ENCODE peak calls at places on chromosomes 6 and 20, in four cellular contexts. One of them, this sample, is unnamed.

GRCh38 chr20:45965169-45966002 is 6.6 kb downstream of the ZNF335 start:
- DNase-seq in HepG2: no peak
- DNase-seq in GM12878: no peak
- DNase-seq in K562: no peak
- DNase-seq in this sample: no peak

GRCh38 chr6:115947964-115948541 is 112.6 kb downstream of the FRK start:
- DNase-seq in GM12878: no peak
- DNase-seq in HepG2: peak
- DNase-seq in K562: no peak
- DNase-seq in this sample: no peak

GRCh38 chr20:25683050-25683449 is 13.6 kb downstream of the ZNF337 start:
- DNase-seq in K562: no peak
- DNase-seq in GM12878: no peak
- DNase-seq in HepG2: no peak
- DNase-seq in this sample: no peak

GRCh38 chr6:22001336-22002027 is 295.4 kb downstream of the PRL start:
- DNase-seq in HepG2: no peak
- DNase-seq in GM12878: no peak
- DNase-seq in K562: no peak
- DNase-seq in this sample: no peak

GRCh38 chr6:87730310-87730709 is 28.3 kb upstream of the AKIRIN2 start:
- DNase-seq in K562: no peak
- DNase-seq in HepG2: peak
- DNase-seq in GM12878: no peak
- DNase-seq in this sample: no peak

GRCh38 chr20:43798591-43799149 is 71.9 kb upstream of the GTSF1L start:
- DNase-seq in HepG2: no peak
- DNase-seq in K562: no peak
- DNase-seq in GM12878: no peak
- DNase-seq in this sample: no peak

GRCh38 chr20:6660441-6660840 is 107.0 kb upstream of the BMP2 start:
- DNase-seq in HepG2: no peak
- DNase-seq in K562: no peak
- DNase-seq in GM12878: no peak
- DNase-seq in this sample: no peak

GRCh38 chr20:24382330-24382729 is 87.1 kb upstream of the SYNDIG1 start:
- DNase-seq in HepG2: no peak
- DNase-seq in K562: no peak
- DNase-seq in GM12878: no peak
- DNase-seq in this sample: no peak

GRCh38 chr6:25872804-25873203 is 1.2 kb downstream of the SLC17A3 start:
- DNase-seq in HepG2: no peak
- DNase-seq in K562: no peak
- DNase-seq in GM12878: no peak
- DNase-seq in this sample: no peak

GRCh38 chr6:107731422-107732319 is 92.4 kb downstream of the SCML4 start:
- DNase-seq in GM12878: no peak
- DNase-seq in HepG2: no peak
- DNase-seq in K562: no peak
- DNase-seq in this sample: no peak

GRCh38 chr6:53728570-53729194 is 63.1 kb upstream of the KLHL31 start:
- DNase-seq in K562: peak
- DNase-seq in GM12878: no peak
- DNase-seq in HepG2: peak
- DNase-seq in this sample: peak

GRCh38 chr20:13270211-13270610 is 49.1 kb downstream of the ISM1 start:
- DNase-seq in GM12878: no peak
- DNase-seq in HepG2: no peak
- DNase-seq in K562: no peak
- DNase-seq in this sample: no peak

GRCh38 chr6:22925304-22925835 is 356.0 kb downstream of the HDGFL1 start:
- DNase-seq in K562: no peak
- DNase-seq in GM12878: no peak
- DNase-seq in HepG2: no peak
- DNase-seq in this sample: no peak

GRCh38 chr6:17280552-17281090 is 540 bp upstream of the RBM24 start:
- DNase-seq in HepG2: no peak
- DNase-seq in K562: no peak
- DNase-seq in GM12878: no peak
- DNase-seq in this sample: no peak

GRCh38 chr6:2036084-2037023 is 209.1 kb downstream of the GMDS start:
- DNase-seq in K562: no peak
- DNase-seq in GM12878: no peak
- DNase-seq in HepG2: no peak
- DNase-seq in this sample: no peak

GRCh38 chr6:37580164-37580955 is 80.7 kb upstream of the CCDC167 start:
- DNase-seq in GM12878: no peak
- DNase-seq in HepG2: no peak
- DNase-seq in K562: peak
- DNase-seq in this sample: no peak

GRCh38 chr6:1641391-1641790 is 31.7 kb downstream of the FOXC1 start:
- DNase-seq in K562: peak
- DNase-seq in GM12878: no peak
- DNase-seq in HepG2: no peak
- DNase-seq in this sample: no peak

GRCh38 chr20:3405696-3406358 is 1.6 kb downstream of the DNAAF9 start:
- DNase-seq in K562: no peak
- DNase-seq in GM12878: no peak
- DNase-seq in HepG2: peak
- DNase-seq in this sample: no peak

GRCh38 chr6:159169557-159170332 is 545 bp downstream of the FNDC1 start:
- DNase-seq in HepG2: no peak
- DNase-seq in K562: no peak
- DNase-seq in GM12878: no peak
- DNase-seq in this sample: peak

GRCh38 chr6:109428889-109429477 is 11.4 kb downstream of the PPIL6 start:
- DNase-seq in K562: no peak
- DNase-seq in HepG2: no peak
- DNase-seq in GM12878: no peak
- DNase-seq in this sample: no peak

GRCh38 chr20:20318318-20319161 is 49.4 kb upstream of the INSM1 start:
- DNase-seq in GM12878: no peak
- DNase-seq in K562: no peak
- DNase-seq in HepG2: no peak
- DNase-seq in this sample: no peak

GRCh38 chr20:63036266-63036665 is 29.5 kb upstream of the BHLHE23 start:
- DNase-seq in GM12878: no peak
- DNase-seq in K562: no peak
- DNase-seq in HepG2: no peak
- DNase-seq in this sample: no peak

GRCh38 chr6:163825033-163825432 is 410.5 kb downstream of the QKI start:
- DNase-seq in HepG2: no peak
- DNase-seq in GM12878: no peak
- DNase-seq in K562: no peak
- DNase-seq in this sample: no peak

GRCh38 chr6:106069478-106069877 is 16.7 kb upstream of the PRDM1 start:
- DNase-seq in HepG2: peak
- DNase-seq in GM12878: no peak
- DNase-seq in K562: no peak
- DNase-seq in this sample: no peak

GRCh38 chr20:63706027-63706695 is 1.6 kb downstream of the ARFRP1 start:
- DNase-seq in K562: peak
- DNase-seq in HepG2: no peak
- DNase-seq in GM12878: no peak
- DNase-seq in this sample: no peak

GRCh38 chr6:15205321-15205720 is 40.5 kb upstream of the JARID2 start:
- DNase-seq in K562: no peak
- DNase-seq in HepG2: no peak
- DNase-seq in GM12878: no peak
- DNase-seq in this sample: no peak

GRCh38 chr6:3876866-3877265 is 27.7 kb downstream of the FAM50B start:
- DNase-seq in GM12878: no peak
- DNase-seq in K562: no peak
- DNase-seq in HepG2: no peak
- DNase-seq in this sample: no peak

GRCh38 chr6:126716826-126717514 is 377.1 kb downstream of the CENPW start:
- DNase-seq in GM12878: no peak
- DNase-seq in HepG2: no peak
- DNase-seq in K562: no peak
- DNase-seq in this sample: no peak

GRCh38 chr20:57048027-57048869 is 218.2 kb downstream of the BMP7 start:
- DNase-seq in K562: peak
- DNase-seq in HepG2: peak
- DNase-seq in GM12878: no peak
- DNase-seq in this sample: peak

GRCh38 chr20:19692100-19692499 is 66.0 kb upstream of the RIN2 start:
- DNase-seq in GM12878: no peak
- DNase-seq in HepG2: no peak
- DNase-seq in K562: no peak
- DNase-seq in this sample: no peak

GRCh38 chr6:158586652-158587051 is 26.8 kb downstream of the TMEM181 start:
- DNase-seq in K562: no peak
- DNase-seq in GM12878: no peak
- DNase-seq in HepG2: no peak
- DNase-seq in this sample: no peak

GRCh38 chr6:56370591-56371198 is 123.3 kb upstream of the COL21A1 start:
- DNase-seq in GM12878: peak
- DNase-seq in HepG2: peak
- DNase-seq in K562: no peak
- DNase-seq in this sample: peak

GRCh38 chr6:34145161-34146020 is 496 bp downstream of the GRM4 start:
- DNase-seq in K562: peak
- DNase-seq in GM12878: no peak
- DNase-seq in HepG2: no peak
- DNase-seq in this sample: no peak

GRCh38 chr6:46865221-46865620 is 56.5 kb downstream of the ADGRF5 start:
- DNase-seq in K562: no peak
- DNase-seq in HepG2: no peak
- DNase-seq in GM12878: no peak
- DNase-seq in this sample: no peak

GRCh38 chr20:5395932-5396727 is 79.4 kb upstream of the PROKR2 start:
- DNase-seq in K562: no peak
- DNase-seq in HepG2: no peak
- DNase-seq in GM12878: no peak
- DNase-seq in this sample: no peak

GRCh38 chr6:142838821-142839685 is 105.9 kb downstream of the HIVEP2 start:
- DNase-seq in GM12878: no peak
- DNase-seq in K562: no peak
- DNase-seq in HepG2: peak
- DNase-seq in this sample: no peak

GRCh38 chr20:62887147-62887859 is 25.7 kb upstream of the TCFL5 start:
- DNase-seq in K562: no peak
- DNase-seq in HepG2: peak
- DNase-seq in GM12878: no peak
- DNase-seq in this sample: no peak

GRCh38 chr6:30556714-30556963 is 350 bp upstream of the GNL1 start:
- DNase-seq in GM12878: no peak
- DNase-seq in K562: no peak
- DNase-seq in HepG2: no peak
- DNase-seq in this sample: no peak

GRCh38 chr6:111828799-111829198 is 44.5 kb downstream of the FYN start:
- DNase-seq in K562: no peak
- DNase-seq in GM12878: no peak
- DNase-seq in HepG2: no peak
- DNase-seq in this sample: no peak
- TF ChIP-seq CHD4 in K562: no peak
- TF ChIP-seq CHD4 in GM12878: no peak
- TF ChIP-seq CHD4 in HepG2: no peak
- TF ChIP-seq CHD4 in this sample: no peak

DNA sequence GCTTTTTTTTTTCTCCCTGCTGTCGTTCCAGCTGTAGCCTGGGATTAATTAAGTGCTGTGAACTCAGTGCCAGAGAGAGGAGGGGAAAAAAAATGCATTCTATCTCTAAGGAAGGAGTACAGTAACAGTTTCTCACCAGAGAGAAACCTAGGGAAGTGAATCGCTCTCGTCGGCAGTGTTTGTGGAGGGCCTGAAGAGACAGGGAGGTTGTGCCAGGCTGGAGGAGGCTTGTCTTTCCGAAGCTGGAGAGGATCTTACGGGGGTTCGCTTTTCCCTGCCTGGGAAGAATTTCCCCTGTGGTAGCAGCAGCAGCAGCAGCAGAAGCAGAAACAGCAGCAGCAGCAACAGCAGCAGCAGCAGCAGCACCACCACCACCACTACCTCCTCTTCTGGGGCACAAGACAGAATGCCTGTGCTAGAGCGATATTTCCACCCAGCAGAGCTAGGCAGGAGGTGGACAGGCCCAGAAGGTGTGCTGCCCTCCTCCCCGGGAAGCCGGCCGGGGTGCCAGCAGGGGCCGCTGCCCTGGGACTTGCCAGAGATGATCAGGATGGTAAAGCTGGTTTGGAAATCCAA is 186.5 kb downstream of the PDE7B start:
- DNase-seq in HepG2: no peak
- DNase-seq in K562: no peak
- DNase-seq in GM12878: no peak
- DNase-seq in this sample: no peak
- TF ChIP-seq CTCF in HepG2: peak
- TF ChIP-seq CTCF in K562: no peak
- TF ChIP-seq CTCF in GM12878: no peak
- TF ChIP-seq CTCF in this sample: no peak

GRCh38 chr6:70375166-70375565 is 38.1 kb upstream of the FAM135A start:
- DNase-seq in K562: no peak
- DNase-seq in GM12878: no peak
- DNase-seq in HepG2: no peak
- DNase-seq in this sample: no peak
- TF ChIP-seq SMC3 in K562: no peak
- TF ChIP-seq SMC3 in GM12878: no peak
- TF ChIP-seq SMC3 in HepG2: no peak
- TF ChIP-seq SMC3 in this sample: no peak

GRCh38 chr20:1310087-1310486 is 18.9 kb downstream of the SDCBP2 start:
- DNase-seq in K562: no peak
- DNase-seq in GM12878: no peak
- DNase-seq in HepG2: no peak
- DNase-seq in this sample: no peak
- TF ChIP-seq CHD4 in K562: no peak
- TF ChIP-seq CHD4 in GM12878: no peak
- TF ChIP-seq CHD4 in HepG2: no peak
- TF ChIP-seq CHD4 in this sample: no peak

GRCh38 chr20:34824026-34824860 is 1.2 kb downstream of the NCOA6 start:
- DNase-seq in K562: peak
- DNase-seq in GM12878: peak
- DNase-seq in HepG2: peak
- DNase-seq in this sample: peak

GRCh38 chr20:34834459-34834893 is 9.0 kb upstream of the NCOA6 start:
- DNase-seq in K562: peak
- DNase-seq in HepG2: peak
- DNase-seq in GM12878: no peak
- DNase-seq in this sample: peak

GRCh38 chr20:34824861-34825529 is 456 bp downstream of the NCOA6 start:
- DNase-seq in K562: no peak
- DNase-seq in HepG2: peak
- DNase-seq in GM12878: no peak
- DNase-seq in this sample: peak

GRCh38 chr20:34825530-34826362 is at the start of gene NCOA6:
- DNase-seq in HepG2: peak
- DNase-seq in K562: peak
- DNase-seq in GM12878: no peak
- DNase-seq in this sample: peak

DNA sequence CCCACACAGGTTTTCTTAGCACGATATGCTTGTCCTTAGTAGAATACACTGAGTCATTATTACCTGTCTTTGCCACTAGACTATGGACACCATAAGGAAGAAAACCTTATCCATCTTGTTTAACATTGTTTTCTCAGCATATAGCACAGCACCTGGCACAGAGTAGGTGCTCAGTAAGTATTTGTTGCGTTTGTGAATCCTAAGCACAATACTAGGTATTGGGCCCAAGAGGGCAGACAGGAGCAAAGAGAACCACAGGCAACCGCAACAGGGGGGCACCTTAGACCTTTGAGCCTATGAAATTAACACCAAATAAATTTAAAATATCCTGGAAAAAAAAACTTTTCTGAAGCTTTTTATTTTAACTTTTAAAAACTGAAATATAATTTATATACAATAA is 3.7 kb upstream of the NCOA6 start:
- DNase-seq in GM12878: no peak
- DNase-seq in HepG2: no peak
- DNase-seq in K562: peak
- DNase-seq in this sample: no peak
- TF ChIP-seq CTCF in GM12878: no peak
- TF ChIP-seq CTCF in HepG2: no peak
- TF ChIP-seq CTCF in K562: peak
- TF ChIP-seq CTCF in this sample: no peak